ENCODE peak calls at places on chromosomes 16 and 17, in six cellular contexts. Y, T, V, R, X and A are unnamed samples.

GRCh38 chr16:27869411-27869810 is 194.1 kb downstream of the GSG1L start:
- DNase-seq in Y (no peak), T (no peak), V (no peak), R (no peak), X (no peak), A (no peak)

GRCh38 chr16:86093801-86094750 is 195.1 kb downstream of the IRF8 start:
- DNase-seq in Y (no peak), T (no peak), V (no peak), R (no peak), X (no peak), A (no peak)

GRCh38 chr17:49580981-49581644 is 5.4 kb downstream of the NXPH3 start:
- DNase-seq in Y (no peak), T (no peak), V (no peak), R (no peak), X (no peak), A (no peak)

GRCh38 chr17:7856081-7856791 is 1.1 kb downstream of the NAA38 start:
- DNase-seq in Y (no peak), T (no peak), V (peak), R (no peak), X (no peak), A (no peak)

GRCh38 chr17:10702574-10702973 is 5.2 kb downstream of the ADPRM start:
- DNase-seq in Y (peak), T (no peak), V (no peak), R (no peak), X (peak), A (no peak)

GRCh38 chr16:79542196-79542859 is 58.2 kb downstream of the MAF start:
- DNase-seq in Y (no peak), T (no peak), V (peak), R (no peak), X (no peak), A (no peak)

GRCh38 chr17:32917842-32918241 is 10.1 kb upstream of the TMEM98 start:
- DNase-seq in Y (no peak), T (no peak), V (no peak), R (no peak), X (peak), A (no peak)

GRCh38 chr16:88719267-88719932 is 13.1 kb downstream of the CTU2 start:
- DNase-seq in Y (no peak), T (no peak), V (no peak), R (no peak), X (no peak), A (no peak)

GRCh38 chr16:67173323-67173722 is 3.0 kb downstream of the NOL3 start:
- DNase-seq in Y (no peak), T (no peak), V (no peak), R (no peak), X (no peak), A (no peak)

GRCh38 chr16:29314292-29314934 is 92.1 kb downstream of the NPIPB11 start:
- DNase-seq in Y (no peak), T (no peak), V (no peak), R (no peak), X (no peak), A (no peak)

GRCh38 chr17:71168083-71168741 is 952.6 kb upstream of the SOX9 start:
- DNase-seq in Y (no peak), T (no peak), V (no peak), R (no peak), X (no peak), A (no peak)

GRCh38 chr17:75069783-75070182 is 18.0 kb upstream of the SLC16A5 start:
- DNase-seq in Y (no peak), T (no peak), V (no peak), R (no peak), X (no peak), A (no peak)

GRCh38 chr17:31048142-31048541 is 46.6 kb upstream of the NF1 start:
- DNase-seq in Y (no peak), T (no peak), V (no peak), R (no peak), X (no peak), A (no peak)

GRCh38 chr17:10631048-10631700 is 25.9 kb downstream of the MYH3 start:
- DNase-seq in Y (no peak), T (peak), V (peak), R (no peak), X (peak), A (no peak)

GRCh38 chr17:54418467-54418866 is 482.2 kb upstream of the TOM1L1 start:
- DNase-seq in Y (no peak), T (no peak), V (no peak), R (no peak), X (no peak), A (no peak)

GRCh38 chr17:50130778-50131317 is 888 bp upstream of the SAMD14 start:
- DNase-seq in Y (no peak), T (no peak), V (no peak), R (no peak), X (peak), A (no peak)

GRCh38 chr16:31079342-31079944 is 5.2 kb downstream of the ZNF646 start:
- DNase-seq in Y (no peak), T (no peak), V (no peak), R (no peak), X (no peak), A (no peak)

GRCh38 chr16:78906135-78906534 is 694.4 kb downstream of the MAF start:
- DNase-seq in Y (no peak), T (no peak), V (no peak), R (no peak), X (peak), A (no peak)

GRCh38 chr16:61797296-61797695 is 238.9 kb downstream of the CDH8 start:
- DNase-seq in Y (no peak), T (no peak), V (no peak), R (no peak), X (no peak), A (no peak)

GRCh38 chr17:81371910-81372760 is 23.1 kb upstream of the BAHCC1 start:
- DNase-seq in Y (no peak), T (peak), V (no peak), R (no peak), X (peak), A (no peak)

GRCh38 chr16:20401475-20402016 is 3.0 kb downstream of the PDILT start:
- DNase-seq in Y (no peak), T (no peak), V (no peak), R (no peak), X (peak), A (no peak)

GRCh38 chr17:76089680-76090516 is 10.9 kb downstream of the ZACN start:
- DNase-seq in Y (no peak), T (no peak), V (no peak), R (no peak), X (no peak), A (no peak)

GRCh38 chr16:3140603-3141427 is 6.0 kb downstream of the ZNF213 start:
- DNase-seq in Y (no peak), T (no peak), V (no peak), R (no peak), X (no peak), A (no peak)

GRCh38 chr17:80272366-80272765 is 11.7 kb downstream of the RNF213 start:
- DNase-seq in Y (no peak), T (no peak), V (no peak), R (no peak), X (no peak), A (no peak)

GRCh38 chr17:18256776-18257175 is 1.8 kb downstream of the FLII start:
- DNase-seq in Y (no peak), T (no peak), V (no peak), R (no peak), X (no peak), A (no peak)

GRCh38 chr17:6487243-6488007 is 43.2 kb downstream of the PIMREG start:
- DNase-seq in Y (no peak), T (no peak), V (peak), R (no peak), X (no peak), A (no peak)

GRCh38 chr16:54779549-54779948 is 151.1 kb upstream of the IRX5 start:
- DNase-seq in Y (no peak), T (no peak), V (no peak), R (no peak), X (no peak), A (no peak)

GRCh38 chr16:59688006-59688405 is 953.9 kb upstream of the GOT2 start:
- DNase-seq in Y (no peak), T (no peak), V (no peak), R (no peak), X (no peak), A (no peak)

DNA sequence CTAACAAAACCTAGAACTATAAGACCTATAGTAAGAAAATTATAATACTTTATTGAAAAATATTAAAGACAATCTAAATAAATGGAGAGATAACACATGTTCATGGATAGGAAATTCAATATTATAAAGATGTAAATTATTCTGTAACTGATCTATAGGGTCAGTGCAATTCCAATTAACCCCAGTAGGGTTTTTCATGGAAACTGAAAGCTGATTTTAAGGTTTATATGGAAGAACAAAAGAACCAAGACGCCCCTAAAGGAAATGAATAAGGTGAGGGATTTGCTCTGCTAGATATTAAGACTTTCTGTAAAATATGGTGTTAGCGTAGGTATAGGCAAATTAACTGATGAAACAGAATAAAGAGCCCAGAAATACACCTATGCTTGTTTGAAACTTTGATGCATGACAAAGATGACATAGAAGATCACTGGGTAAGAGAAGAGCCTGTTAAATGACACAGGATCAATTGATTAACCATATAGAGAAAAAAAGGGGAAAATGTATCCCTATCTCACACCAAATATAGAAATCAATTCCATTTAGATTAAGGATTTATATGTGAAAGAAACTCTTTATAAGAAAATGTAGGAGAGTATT is 3.0 kb downstream of the ICAM2 start:
- DNase-seq in Y (no peak), T (no peak), V (no peak), R (no peak), X (peak), A (no peak)
- H3K4me3 ChIP-seq in Y (no peak), T (no peak), V (no peak), R (no peak), X (no peak), A (no peak)

GRCh38 chr17:61458491-61459433 is 6.5 kb downstream of the TBX4 start:
- DNase-seq in Y (no peak), T (no peak), V (no peak), R (no peak), X (peak), A (no peak)

GRCh38 chr17:61455754-61456681 is 3.8 kb downstream of the TBX4 start:
- DNase-seq in Y (no peak), T (no peak), V (no peak), R (no peak), X (peak), A (no peak)

GRCh38 chr17:61456688-61457225 is 4.5 kb downstream of the TBX4 start:
- DNase-seq in Y (no peak), T (no peak), V (no peak), R (no peak), X (no peak), A (no peak)

GRCh38 chr17:61458000-61458399 is 5.8 kb downstream of the TBX4 start:
- DNase-seq in Y (no peak), T (no peak), V (no peak), R (no peak), X (no peak), A (no peak)

GRCh38 chr17:61457226-61457983 is 5.2 kb downstream of the TBX4 start:
- DNase-seq in Y (no peak), T (no peak), V (no peak), R (no peak), X (peak), A (no peak)
- H3K4me3 ChIP-seq in Y (no peak), T (no peak), V (no peak), R (no peak), X (peak), A (no peak)

GRCh38 chr17:77455878-77456234 is 315.1 kb downstream of the SEC14L1 start:
- DNase-seq in Y (no peak), T (no peak), V (no peak), R (no peak), X (no peak), A (no peak)
- H3K4me3 ChIP-seq in Y (no peak), T (no peak), V (no peak), R (no peak), X (no peak), A (no peak)

GRCh38 chr16:1184156-1184868 is 31.4 kb downstream of the CACNA1H start:
- DNase-seq in Y (no peak), T (no peak), V (no peak), R (no peak), X (no peak), A (no peak)
- H3K4me3 ChIP-seq in Y (no peak), T (no peak), V (no peak), R (no peak), X (no peak), A (no peak)

DNA sequence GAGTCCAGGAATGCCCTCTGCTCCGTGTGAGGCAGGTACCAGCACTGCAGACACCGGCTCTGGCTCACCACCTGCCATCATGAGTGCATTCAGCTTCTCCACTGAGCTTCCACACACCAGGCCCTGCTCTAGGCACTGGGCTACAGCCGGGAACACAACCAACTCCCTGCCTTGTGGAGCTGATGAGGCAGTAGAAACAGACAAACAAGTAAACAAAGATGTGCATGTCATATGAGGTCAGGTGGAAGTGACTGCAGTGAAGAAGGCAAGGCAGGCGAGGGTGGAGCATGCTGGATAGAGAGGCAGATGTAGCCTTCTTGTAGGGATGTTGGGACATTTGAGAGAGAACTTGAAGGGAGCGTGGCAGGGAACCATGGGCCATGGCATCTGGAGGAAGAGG is 5.0 kb downstream of the NLRC5 start:
- DNase-seq in Y (no peak), T (no peak), V (no peak), R (no peak), X (no peak), A (no peak)
- H3K4me3 ChIP-seq in Y (no peak), T (no peak), V (no peak), R (no peak), X (no peak), A (no peak)

DNA sequence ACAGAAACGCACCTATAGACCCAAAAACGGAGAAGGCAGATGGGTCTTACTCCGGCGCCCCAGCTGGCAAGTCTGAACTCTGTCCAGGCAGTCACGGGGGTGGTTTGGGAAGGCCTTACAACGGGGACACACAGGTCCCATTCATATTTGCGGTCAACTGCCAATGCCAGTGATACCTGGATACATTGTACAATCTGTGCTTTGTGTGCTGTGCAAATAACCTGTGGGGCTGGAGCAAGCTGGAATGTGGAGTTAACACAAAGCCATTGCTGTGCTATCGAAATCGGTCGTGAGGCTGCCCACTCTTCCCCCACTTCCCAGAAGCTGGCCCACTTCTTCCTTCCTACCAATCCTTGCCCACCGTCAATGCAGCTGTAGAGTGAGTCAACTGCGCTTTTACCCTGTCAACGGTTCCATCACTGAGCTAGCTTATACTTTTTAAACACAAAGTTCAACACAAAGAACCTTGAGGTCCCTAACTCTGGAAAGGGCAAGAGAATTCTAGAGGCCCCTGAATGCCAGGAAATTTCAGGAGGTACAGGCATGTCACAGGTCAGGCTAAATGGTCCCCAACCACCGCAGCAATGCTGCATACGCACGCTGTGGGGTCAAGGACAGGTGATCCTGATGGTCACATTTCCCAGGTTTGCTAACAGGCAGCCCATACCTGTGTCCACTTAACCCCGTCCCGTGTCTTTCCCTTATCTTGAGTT is 122.9 kb downstream of the ZFHX3 start:
- DNase-seq in Y (no peak), T (no peak), V (no peak), R (no peak), X (no peak), A (no peak)
- H3K4me3 ChIP-seq in Y (no peak), T (no peak), V (no peak), R (no peak), X (no peak), A (no peak)

DNA sequence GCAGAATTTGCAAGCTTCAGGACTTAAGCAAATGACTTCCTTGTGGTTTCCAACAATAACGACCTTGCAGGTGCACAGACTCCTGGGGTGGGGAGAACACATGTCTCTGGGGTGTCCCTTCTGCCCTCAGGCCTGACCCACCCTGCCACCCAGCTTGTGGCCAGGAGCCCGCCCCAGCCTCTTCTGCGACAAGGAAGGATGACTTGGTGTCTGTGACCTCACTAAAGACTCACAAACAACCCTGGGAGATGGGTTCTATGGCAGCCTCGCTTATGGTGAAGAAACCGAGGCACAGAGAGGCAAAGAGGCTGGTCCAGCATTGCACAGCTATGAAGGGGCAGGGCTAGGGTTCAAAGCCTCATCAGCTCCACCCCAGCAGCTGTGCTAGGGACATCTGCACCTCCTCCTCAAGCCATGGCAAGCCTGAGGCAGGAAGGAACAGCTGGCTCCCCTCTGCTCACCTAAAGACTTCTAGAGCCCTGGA is 2.6 kb downstream of the ATP2A3 start:
- DNase-seq in Y (no peak), T (no peak), V (no peak), R (no peak), X (no peak), A (no peak)
- H3K4me3 ChIP-seq in Y (no peak), T (no peak), V (no peak), R (no peak), X (no peak), A (no peak)

GRCh38 chr16:75116081-75116910 is at the start of gene LDHD:
- DNase-seq in Y (no peak), T (peak), V (peak), R (no peak), X (peak), A (no peak)

GRCh38 chr16:75114179-75114945 is 2.2 kb downstream of the LDHD start:
- DNase-seq in Y (no peak), T (no peak), V (no peak), R (no peak), X (no peak), A (no peak)

GRCh38 chr16:75118943-75119539 is 2.5 kb upstream of the LDHD start:
- DNase-seq in Y (no peak), T (no peak), V (no peak), R (no peak), X (no peak), A (no peak)

GRCh38 chr16:75114946-75115825 is 1.4 kb downstream of the LDHD start:
- DNase-seq in Y (no peak), T (no peak), V (peak), R (no peak), X (no peak), A (no peak)

DNA sequence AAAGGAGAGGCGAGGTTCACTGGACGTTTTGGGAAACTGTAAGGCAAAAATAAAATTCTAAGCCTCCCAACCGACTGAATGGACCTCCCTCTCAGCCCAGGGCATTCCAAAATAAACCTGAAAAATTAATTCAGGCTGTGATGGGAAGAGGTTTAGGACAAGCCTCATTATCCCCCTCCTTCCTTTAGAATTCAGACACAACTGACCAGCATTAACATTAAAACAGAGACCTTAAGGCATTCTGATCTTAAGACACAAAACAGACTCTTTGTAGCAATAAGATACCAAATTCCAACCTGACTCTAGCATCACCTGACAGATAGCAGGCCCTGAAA is 298 bp upstream of the LDHD start:
- DNase-seq in Y (no peak), T (no peak), V (no peak), R (no peak), X (no peak), A (no peak)
- H3K4me3 ChIP-seq in Y (no peak), T (no peak), V (no peak), R (no peak), X (peak), A (no peak)

DNA sequence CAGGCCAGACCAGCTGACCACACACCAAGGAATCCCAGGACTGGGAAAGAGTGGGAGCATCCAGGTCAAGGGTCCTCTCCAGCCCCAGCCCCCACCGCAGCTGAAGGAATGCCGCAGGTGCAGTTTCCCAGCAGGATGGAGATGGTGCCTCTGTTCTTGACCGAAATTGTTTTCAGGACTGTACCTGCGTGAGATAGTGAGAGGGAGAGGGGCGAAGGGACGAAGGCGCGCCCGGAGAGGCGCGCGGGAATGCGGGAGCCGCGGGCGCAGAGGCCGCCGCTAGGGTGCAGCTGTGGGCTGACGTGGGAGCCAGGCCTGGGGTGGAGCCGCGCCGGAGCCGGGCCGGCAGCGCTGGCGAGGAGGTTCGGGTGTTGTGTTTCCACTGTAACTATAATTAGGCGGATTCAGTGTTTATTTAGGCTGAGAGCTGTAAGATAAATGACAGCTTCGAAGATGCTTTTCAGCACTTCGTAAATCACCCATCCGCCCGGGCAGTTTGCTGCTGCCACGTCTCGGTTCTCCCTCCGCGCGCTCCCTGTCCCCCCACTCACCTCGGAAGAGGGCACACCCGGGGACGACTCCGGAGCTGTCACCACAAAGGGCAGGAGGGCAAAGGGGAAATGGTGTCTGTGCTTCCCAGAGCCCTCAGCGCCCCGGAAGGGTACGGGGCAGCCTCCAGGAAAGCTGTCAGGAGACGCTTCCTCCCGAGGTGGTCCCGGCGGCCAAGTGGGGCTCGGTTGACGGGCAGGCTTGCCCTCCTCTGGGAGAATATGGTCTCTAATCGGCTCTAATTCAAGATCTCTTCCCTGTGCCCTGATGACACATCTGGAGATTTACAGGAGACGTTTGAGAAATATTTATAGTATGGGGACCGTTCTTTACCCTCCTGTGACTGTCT is 38.2 kb downstream of the HOXB1 start:
- DNase-seq in Y (no peak), T (peak), V (peak), R (no peak), X (peak), A (no peak)
- H3K4me3 ChIP-seq in Y (peak), T (peak), V (no peak), R (peak), X (peak), A (peak)

GRCh38 chr16:53061256-53061655 is 6.5 kb downstream of the CHD9 start:
- DNase-seq in Y (no peak), T (no peak), V (no peak), R (no peak), X (no peak), A (no peak)
- H3K4me3 ChIP-seq in Y (no peak), T (no peak), V (no peak), R (no peak), X (no peak), A (no peak)